ENCODE peak calls at places on chromosomes 6 and 20, in seven cellular contexts. Q is GM20000, P is SK-N-SH, U is GM10248, W is kidney, E is lower leg skin, R is GM13977. I is an unnamed sample.
A peak's percentile ranks its signal among the peaks of the same experiment; 100 is the strongest.

GRCh38 chr6:157226761-157227160 is 96.6 kb downstream of the TMEM242 start:
- DNase-seq in Q (no peak), P (no peak), R (no peak), E (peak; percentile 81), W (peak; percentile 72), U (no peak), I (no peak)

GRCh38 chr6:21610376-21610775 is 16.8 kb downstream of the SOX4 start:
- DNase-seq in U (peak; percentile 49), P (no peak), R (peak; percentile 73), E (no peak), W (no peak), Q (peak; percentile 63), I (no peak)

GRCh38 chr6:111631930-111632460 is 26.3 kb upstream of the TRAF3IP2 start:
- DNase-seq in Q (no peak), R (no peak), P (no peak), W (no peak), E (peak; percentile 86), U (no peak), I (no peak)

GRCh38 chr6:156616495-156616894 is 160.7 kb upstream of the ARID1B start:
- DNase-seq in E (no peak), W (no peak), U (no peak), R (no peak), P (no peak), Q (no peak), I (no peak)

GRCh38 chr6:157637941-157638340 is 185.1 kb upstream of the SNX9 start:
- DNase-seq in U (no peak), Q (no peak), W (no peak), E (no peak), R (no peak), P (no peak), I (no peak)

GRCh38 chr20:21161926-21162325 is 36.0 kb downstream of the KIZ start:
- DNase-seq in Q (no peak), P (no peak), W (no peak), R (no peak), E (no peak), U (no peak), I (no peak)

GRCh38 chr6:89792881-89793280 is 26.7 kb downstream of the MDN1 start:
- DNase-seq in P (peak; percentile 47), U (peak; percentile 53), Q (peak; percentile 52), R (peak; percentile 43), E (no peak), W (no peak), I (no peak)

GRCh38 chr6:36442083-36442670 is 477 bp downstream of the PXT1 start:
- DNase-seq in W (no peak), P (no peak), E (no peak), U (no peak), R (no peak), Q (no peak), I (no peak)

GRCh38 chr6:142015011-142015410 is 117.7 kb upstream of the GJE1 start:
- DNase-seq in E (no peak), U (no peak), R (no peak), Q (no peak), P (no peak), W (no peak), I (no peak)

GRCh38 chr6:17730078-17730704 is 23.5 kb upstream of the NUP153 start:
- DNase-seq in R (no peak), U (no peak), W (no peak), E (no peak), Q (no peak), P (no peak), I (no peak)

GRCh38 chr6:112177081-112177480 is 77.3 kb downstream of the LAMA4 start:
- DNase-seq in R (no peak), E (no peak), P (no peak), W (no peak), Q (no peak), U (no peak), I (no peak)

GRCh38 chr20:47358672-47359532 is 2.4 kb upstream of the ZMYND8 start:
- DNase-seq in E (peak; percentile 96), W (peak; percentile 88), Q (no peak), R (no peak), U (no peak), P (peak; percentile 67), I (no peak)

GRCh38 chr6:73391735-73392134 is 2.9 kb upstream of the DDX43 start:
- DNase-seq in E (no peak), P (no peak), W (no peak), U (no peak), R (no peak), Q (no peak), I (no peak)

GRCh38 chr6:150631283-150631981 is 31.7 kb downstream of the PLEKHG1 start:
- DNase-seq in W (no peak), Q (no peak), P (no peak), R (no peak), U (peak; percentile 25), E (no peak), I (no peak)

GRCh38 chr20:5192570-5193431 is 66.0 kb downstream of the CDS2 start:
- DNase-seq in Q (no peak), W (no peak), R (no peak), E (peak; percentile 68), U (no peak), P (no peak), I (no peak)

GRCh38 chr6:19024737-19025136 is 637.6 kb downstream of the RNF144B start:
- DNase-seq in U (no peak), W (no peak), E (no peak), R (no peak), P (peak; percentile 5), Q (no peak), I (no peak)

GRCh38 chr6:56223995-56224394 is 23.4 kb downstream of the COL21A1 start:
- DNase-seq in W (no peak), Q (no peak), R (no peak), U (no peak), P (no peak), E (no peak), I (no peak)

GRCh38 chr6:11311970-11312369 is 79.5 kb upstream of the NEDD9 start:
- DNase-seq in R (no peak), U (no peak), W (no peak), E (peak; percentile 61), Q (no peak), P (no peak), I (no peak)

GRCh38 chr20:52379723-52380336 is 188.3 kb upstream of the ZFP64 start:
- DNase-seq in W (no peak), Q (peak; percentile 27), P (peak; percentile 42), U (peak; percentile 34), R (peak; percentile 35), E (no peak), I (no peak)

GRCh38 chr6:42251911-42252637 is 34.4 kb upstream of the MRPS10 start:
- DNase-seq in E (peak; percentile 90), R (no peak), U (no peak), W (peak; percentile 92), P (peak; percentile 86), Q (no peak), I (no peak)

GRCh38 chr6:20569000-20569610 is 34.8 kb downstream of the CDKAL1 start:
- DNase-seq in Q (no peak), E (no peak), W (no peak), R (no peak), P (no peak), U (no peak), I (no peak)

GRCh38 chr20:31751126-31751525 is 12.0 kb downstream of the TPX2 start:
- DNase-seq in U (no peak), P (no peak), R (no peak), W (no peak), Q (no peak), E (no peak), I (no peak)

GRCh38 chr20:63706852-63707557 is 771 bp downstream of the ARFRP1 start:
- DNase-seq in Q (peak; percentile 80), R (peak; percentile 76), U (peak; percentile 74), W (peak; percentile 87), P (peak; percentile 70), E (peak; percentile 90), I (no peak)

GRCh38 chr6:43050981-43051380 is 2.7 kb downstream of the CUL7 start:
- DNase-seq in Q (no peak), W (peak; percentile 65), R (no peak), P (no peak), E (no peak), U (no peak), I (no peak)

GRCh38 chr6:133241901-133242760 is 974 bp downstream of the EYA4 start:
- DNase-seq in W (peak; percentile 81), U (peak; percentile 9), R (peak; percentile 20), E (no peak), P (peak; percentile 25), Q (no peak), I (no peak)

GRCh38 chr6:156872903-156873302 is 95.7 kb downstream of the ARID1B start:
- DNase-seq in P (no peak), Q (no peak), E (no peak), R (no peak), W (no peak), U (no peak), I (no peak)

GRCh38 chr6:46715106-46715505 is 20.1 kb downstream of the PLA2G7 start:
- DNase-seq in U (no peak), W (no peak), R (no peak), Q (no peak), E (no peak), P (no peak), I (no peak)

GRCh38 chr6:10730254-10730653 is 7.4 kb downstream of the TMEM14C start:
- DNase-seq in W (no peak), P (no peak), Q (no peak), E (no peak), U (no peak), R (no peak), I (no peak)

GRCh38 chr6:78598966-78599365 is 268.4 kb upstream of the IRAK1BP1 start:
- DNase-seq in E (no peak), R (no peak), U (no peak), W (no peak), P (no peak), Q (no peak), I (no peak)

GRCh38 chr6:167827588-167828324 is 1.0 kb downstream of the AFDN start:
- DNase-seq in Q (peak; percentile 72), R (peak; percentile 64), E (peak; percentile 88), W (peak; percentile 83), U (peak; percentile 45), P (peak; percentile 74), I (no peak)
- TF ChIP-seq CTCF in Q (no peak), R (no peak), E (no peak), W (no peak), U (no peak), P (peak; percentile 18), I (no peak)

GRCh38 chr6:30155522-30156261 is 5.3 kb downstream of the TRIM10 start:
- DNase-seq in E (no peak), U (no peak), P (no peak), W (no peak), Q (no peak), R (no peak), I (no peak)
- TF ChIP-seq CTCF in E (no peak), U (no peak), P (no peak), W (no peak), Q (no peak), R (no peak), I (no peak)

DNA sequence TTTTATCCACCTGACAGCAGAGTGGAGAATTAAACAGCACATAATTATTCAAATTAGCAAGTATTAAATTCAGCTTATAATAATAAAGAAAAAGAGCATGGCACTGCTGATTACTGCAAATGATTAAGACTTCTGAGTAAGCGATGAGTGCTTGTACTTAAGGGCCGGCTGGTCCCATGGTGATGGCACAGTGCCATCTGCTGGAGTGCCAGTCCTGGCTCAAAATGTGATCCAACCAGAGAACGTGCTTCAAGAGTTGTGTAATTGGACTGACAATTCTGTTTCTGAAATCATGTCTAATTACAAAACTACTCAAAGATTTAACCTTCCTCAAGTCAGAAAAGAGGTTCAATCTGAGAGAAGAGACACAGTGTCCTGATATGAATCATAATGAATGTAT is 181.6 kb upstream of the RGS17 start:
- DNase-seq in Q (peak; percentile 18), E (no peak), W (peak; percentile 75), U (peak; percentile 14), P (peak; percentile 75), R (peak; percentile 20), I (no peak)
- TF ChIP-seq CTCF in Q (peak; percentile 30), E (no peak), W (peak; percentile 19), U (peak; percentile 63), P (peak; percentile 57), R (peak; percentile 70), I (no peak)

GRCh38 chr20:49283703-49284625 is 6.1 kb upstream of the ZNFX1 start:
- DNase-seq in P (no peak), E (no peak), R (no peak), U (no peak), Q (no peak), W (no peak), I (no peak)
- TF ChIP-seq CTCF in P (peak; percentile 14), E (no peak), R (no peak), U (no peak), Q (no peak), W (no peak), I (no peak)